ENCODE peak calls at places on chromosomes 6 and 20, in ten cellular contexts. D is H54; F is NCI-H2171; I is NCI-H187; C is stimulated activated CD8-positive, alpha-beta memory T cell treated with anti-CD3 and anti-CD28 coated beads, Interleukin-7, amount 100 ng/mL, for 4 hours; A is NCI-H1436; Z is transverse colon; S is tibial nerve; P is colonic mucosa; H is NCI-H1092. U is an unnamed sample.

GRCh38 chr6:2503816-2504494 is 246.8 kb downstream of the MYLK4 start:
- DNase-seq in D (no peak), F (no peak), I (no peak), C (no peak), A (no peak), Z (no peak), S (no peak), P (no peak), H (no peak), U (no peak)

GRCh38 chr20:49905415-49906091 is 9.8 kb downstream of the SPATA2 start:
- DNase-seq in D (no peak), F (no peak), I (no peak), C (no peak), A (no peak), Z (peak), S (no peak), P (no peak), H (no peak), U (no peak)

GRCh38 chr20:38228436-38228835 is 32.1 kb downstream of the KIAA1755 start:
- DNase-seq in D (no peak), F (no peak), I (no peak), C (no peak), A (no peak), Z (no peak), S (no peak), P (no peak), H (no peak), U (no peak)

GRCh38 chr6:5175195-5175594 is 85.6 kb downstream of the LYRM4 start:
- DNase-seq in D (no peak), F (no peak), I (no peak), C (no peak), A (no peak), Z (no peak), S (no peak), P (no peak), H (no peak), U (no peak)

GRCh38 chr6:106750146-106750900 is 120.9 kb downstream of the QRSL1 start:
- DNase-seq in D (no peak), F (no peak), I (no peak), C (no peak), A (peak), Z (no peak), S (no peak), P (no peak), H (peak), U (no peak)

GRCh38 chr6:80145509-80145908 is 39.0 kb downstream of the BCKDHB start:
- DNase-seq in D (no peak), F (no peak), I (no peak), C (no peak), A (no peak), Z (no peak), S (no peak), P (no peak), H (no peak), U (no peak)

GRCh38 chr6:105107207-105107606 is 72.6 kb downstream of the POPDC3 start:
- DNase-seq in D (no peak), F (no peak), I (no peak), C (no peak), A (no peak), Z (no peak), S (no peak), P (no peak), H (no peak), U (no peak)

GRCh38 chr20:51661609-51662178 is 106.5 kb downstream of the ATP9A start:
- DNase-seq in D (peak), F (no peak), I (no peak), C (peak), A (no peak), Z (no peak), S (no peak), P (no peak), H (no peak), U (no peak)

GRCh38 chr20:60695223-60695622 is 556.8 kb upstream of the CDH4 start:
- DNase-seq in D (peak), F (no peak), I (no peak), C (no peak), A (no peak), Z (no peak), S (no peak), P (no peak), H (no peak), U (no peak)

GRCh38 chr6:131331146-131331545 is 195.9 kb downstream of the AKAP7 start:
- DNase-seq in D (no peak), F (no peak), I (no peak), C (no peak), A (no peak), Z (no peak), S (no peak), P (no peak), H (no peak), U (no peak)

GRCh38 chr6:111606620-111607115 is 990 bp upstream of the TRAF3IP2 start:
- DNase-seq in D (no peak), F (no peak), I (peak), C (no peak), A (no peak), Z (no peak), S (no peak), P (no peak), H (no peak), U (no peak)

GRCh38 chr20:17625246-17626051 is 55.6 kb downstream of the DSTN start:
- DNase-seq in D (no peak), F (no peak), I (no peak), C (no peak), A (no peak), Z (no peak), S (no peak), P (no peak), H (no peak), U (peak)

GRCh38 chr6:15953152-15953880 is 175.6 kb upstream of the MYLIP start:
- DNase-seq in D (no peak), F (no peak), I (no peak), C (no peak), A (no peak), Z (no peak), S (no peak), P (no peak), H (no peak), U (no peak)

GRCh38 chr20:32877507-32877906 is 18.8 kb downstream of the EFCAB8 start:
- DNase-seq in D (no peak), F (no peak), I (no peak), C (no peak), A (no peak), Z (no peak), S (no peak), P (no peak), H (no peak), U (no peak)

GRCh38 chr20:46253391-46253790 is 54.9 kb downstream of the CDH22 start:
- DNase-seq in D (peak), F (no peak), I (no peak), C (no peak), A (no peak), Z (peak), S (no peak), P (peak), H (peak), U (peak)

GRCh38 chr6:53119772-53120409 is 28.8 kb downstream of the GCM1 start:
- DNase-seq in D (peak), F (no peak), I (no peak), C (no peak), A (no peak), Z (peak), S (no peak), P (peak), H (no peak), U (no peak)

GRCh38 chr6:57173056-57173885 is 1.1 kb downstream of the BAG2 start:
- DNase-seq in D (no peak), F (peak), I (no peak), C (no peak), A (no peak), Z (peak), S (no peak), P (peak), H (no peak), U (no peak)

GRCh38 chr6:125453516-125453915 is 151.7 kb upstream of the HDDC2 start:
- DNase-seq in D (no peak), F (no peak), I (no peak), C (no peak), A (no peak), Z (no peak), S (no peak), P (no peak), H (no peak), U (no peak)

GRCh38 chr6:170575250-170575649 is 9.2 kb downstream of the PDCD2 start:
- DNase-seq in D (no peak), F (no peak), I (no peak), C (no peak), A (no peak), Z (no peak), S (no peak), P (no peak), H (no peak), U (no peak)